ENCODE peak calls at places on chromosomes 1 and 21, in four cellular contexts. B, L, Y and R are unnamed samples.

GRCh38 chr1:22689505-22689904 is 21.1 kb upstream of the EPHB2 start:
- DNase-seq in L (no peak), Y (peak), B (no peak), R (no peak)

GRCh38 chr1:9112961-9113880 is 15.7 kb downstream of the GPR157 start:
- DNase-seq in Y (peak), L (no peak), B (no peak), R (no peak)

GRCh38 chr1:76862447-76862846 is 4.8 kb upstream of the ST6GALNAC5 start:
- DNase-seq in Y (peak), L (no peak), B (no peak), R (no peak)

GRCh38 chr21:27171704-27172103 is 204.8 kb upstream of the ADAMTS5 start:
- DNase-seq in B (no peak), L (no peak), Y (no peak), R (no peak)

GRCh38 chr1:166026143-166026542 is 140.7 kb downstream of the FAM78B start:
- DNase-seq in L (no peak), Y (no peak), B (no peak), R (no peak)

GRCh38 chr1:222334026-222334680 is 213.8 kb downstream of the HHIPL2 start:
- DNase-seq in Y (no peak), B (no peak), L (no peak), R (no peak)

GRCh38 chr1:114093624-114094302 is 59.9 kb downstream of the SYT6 start:
- DNase-seq in B (no peak), Y (peak), L (no peak), R (no peak)

GRCh38 chr1:199512037-199512710 is 515.3 kb upstream of the NR5A2 start:
- DNase-seq in L (no peak), B (no peak), Y (no peak), R (no peak)

GRCh38 chr1:201450721-201451291 is 18.2 kb downstream of the PHLDA3 start:
- DNase-seq in Y (no peak), B (no peak), L (peak), R (no peak)

GRCh38 chr1:224503161-224504118 is 68.8 kb upstream of the WDR26 start:
- DNase-seq in L (peak), B (peak), Y (peak), R (peak)

GRCh38 chr21:44802396-44803153 is 955 bp upstream of the UBE2G2 start:
- DNase-seq in L (no peak), Y (peak), B (no peak), R (no peak)

GRCh38 chr1:205109269-205109668 is 12.5 kb downstream of the RBBP5 start:
- DNase-seq in Y (no peak), B (no peak), L (no peak), R (no peak)

GRCh38 chr1:189597083-189597482 is 880.6 kb downstream of the BRINP3 start:
- DNase-seq in B (no peak), L (no peak), Y (peak), R (no peak)

GRCh38 chr1:11741482-11741881 is 5.5 kb downstream of the AGTRAP start:
- DNase-seq in Y (no peak), L (no peak), B (no peak), R (no peak)

GRCh38 chr1:151377150-151377884 is 4.8 kb upstream of the SELENBP1 start:
- DNase-seq in Y (no peak), L (no peak), B (no peak), R (no peak)

GRCh38 chr1:54709547-54710292 is 5.9 kb upstream of the TTC4 start:
- DNase-seq in L (no peak), Y (no peak), B (no peak), R (no peak)

GRCh38 chr1:161069731-161070270 is at the start of gene ARHGAP30:
- DNase-seq in Y (no peak), L (peak), B (no peak), R (peak)

GRCh38 chr1:201559679-201560162 is 20.8 kb downstream of the NAV1 start:
- DNase-seq in L (peak), Y (peak), B (peak), R (peak)

GRCh38 chr1:22787636-22788035 is 77.0 kb downstream of the EPHB2 start:
- DNase-seq in Y (no peak), L (no peak), B (no peak), R (no peak)

GRCh38 chr21:35179990-35180557 is 131.0 kb upstream of the RUNX1 start:
- DNase-seq in B (no peak), L (no peak), Y (peak), R (no peak)

GRCh38 chr1:45026446-45026845 is 14.4 kb downstream of the UROD start:
- DNase-seq in B (no peak), Y (no peak), L (no peak), R (no peak)

GRCh38 chr1:74504125-74505065 is 8.0 kb downstream of the LRRC53 start:
- DNase-seq in B (no peak), Y (peak), L (no peak), R (no peak)

GRCh38 chr1:88237026-88237425 is 447.0 kb upstream of the PKN2 start:
- DNase-seq in L (no peak), Y (no peak), B (no peak), R (no peak)

GRCh38 chr1:101239095-101240040 is 2.5 kb downstream of the S1PR1 start:
- DNase-seq in B (no peak), L (no peak), Y (no peak), R (no peak)

GRCh38 chr1:209513226-209513625 is 70.3 kb upstream of the CAMK1G start:
- DNase-seq in L (no peak), Y (peak), B (no peak), R (no peak)

GRCh38 chr1:42358791-42359190 is 21.8 kb upstream of the RIMKLA start:
- DNase-seq in Y (no peak), B (no peak), L (no peak), R (no peak)

GRCh38 chr1:21586926-21587601 is 77.8 kb downstream of the ALPL start:
- DNase-seq in B (peak), L (peak), Y (peak), R (no peak)

GRCh38 chr1:236615399-236616148 is 11.3 kb upstream of the HEATR1 start:
- DNase-seq in B (no peak), Y (no peak), L (no peak), R (no peak)

GRCh38 chr1:41314781-41315481 is 46.3 kb upstream of the FOXO6 start:
- DNase-seq in L (no peak), Y (peak), B (no peak), R (no peak)

GRCh38 chr1:230208619-230209261 is 141.7 kb downstream of the GALNT2 start:
- DNase-seq in L (peak), Y (no peak), B (no peak), R (no peak)
- TF ChIP-seq CTCF in L (no peak), Y (no peak), B (no peak), R (no peak)

GRCh38 chr1:31679091-31679490 is 24.7 kb downstream of the COL16A1 start:
- DNase-seq in Y (no peak), B (no peak), L (no peak), R (no peak)
- TF ChIP-seq CTCF in Y (no peak), B (no peak), L (no peak), R (no peak)

DNA sequence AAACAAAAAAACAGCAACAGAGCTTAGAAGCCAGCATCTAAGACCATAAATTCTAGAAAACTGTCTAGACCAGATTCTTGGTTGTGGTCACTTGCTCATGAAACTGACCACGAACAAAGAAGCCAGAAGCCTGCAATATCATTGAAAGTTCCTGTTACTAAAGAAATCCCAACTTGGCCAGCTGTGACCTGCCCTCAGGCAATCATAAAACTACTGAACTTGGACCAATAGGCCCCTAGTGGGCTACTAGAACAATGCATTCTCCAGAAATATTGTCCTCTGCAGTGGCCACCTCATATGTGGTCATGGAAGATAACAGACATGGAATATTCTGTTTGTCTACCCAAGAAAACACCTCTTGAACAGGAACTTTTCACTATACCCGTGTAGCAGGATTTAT is 87.7 kb downstream of the SPATA17 start:
- DNase-seq in B (no peak), L (no peak), Y (no peak), R (no peak)
- TF ChIP-seq CTCF in B (no peak), L (no peak), Y (no peak), R (no peak)

GRCh38 chr1:32741067-32741416 is 38.5 kb upstream of the SYNC start:
- DNase-seq in Y (no peak), L (no peak), B (no peak), R (no peak)

GRCh38 chr1:32742956-32743355 is 40.4 kb upstream of the SYNC start:
- DNase-seq in L (no peak), B (no peak), Y (no peak), R (no peak)

GRCh38 chr1:32743380-32744062 is 41.0 kb upstream of the SYNC start:
- DNase-seq in Y (no peak), L (no peak), B (no peak), R (no peak)

GRCh38 chr1:32742132-32742947 is 39.8 kb upstream of the SYNC start:
- DNase-seq in B (no peak), Y (no peak), L (no peak), R (no peak)

DNA sequence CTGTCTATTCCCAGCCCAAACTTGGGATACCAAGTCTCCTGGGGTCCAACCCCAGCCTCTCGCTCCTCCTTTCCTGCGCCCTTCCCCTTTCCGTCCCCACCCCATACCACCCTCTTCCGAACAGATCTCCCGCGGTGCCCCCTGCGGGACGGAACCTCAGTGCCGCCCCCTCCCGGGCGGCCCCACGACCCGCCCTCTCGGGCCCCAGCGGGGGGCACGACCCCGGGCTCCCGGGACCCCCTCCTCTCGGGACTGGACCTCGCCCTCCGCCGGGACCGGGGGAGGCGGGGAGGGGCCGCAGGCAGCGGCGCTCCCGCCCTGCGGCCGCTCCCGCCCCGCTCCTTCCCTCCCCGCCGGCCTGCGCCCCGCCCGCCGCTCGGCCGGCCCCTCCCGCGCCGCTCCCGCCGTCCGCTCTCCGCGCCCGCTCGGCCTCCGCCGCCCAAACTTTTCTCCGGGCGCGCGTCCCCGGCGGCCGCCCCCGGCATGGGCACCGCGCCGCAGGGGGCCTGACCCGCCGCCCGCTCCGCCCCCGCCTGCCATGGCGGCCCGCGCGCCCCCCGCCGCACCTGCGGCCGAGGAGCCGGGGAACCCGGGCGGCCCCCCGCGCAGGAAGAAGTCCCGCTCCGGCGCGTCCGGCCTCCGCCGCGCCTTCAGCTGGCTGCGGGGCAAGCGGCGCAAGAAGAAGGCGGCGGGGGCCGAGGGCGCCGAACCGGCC is 39.0 kb upstream of the SYNC start:
- DNase-seq in Y (no peak), L (no peak), B (no peak), R (no peak)
- TF ChIP-seq CTCF in Y (no peak), L (peak), B (no peak), R (no peak)

DNA sequence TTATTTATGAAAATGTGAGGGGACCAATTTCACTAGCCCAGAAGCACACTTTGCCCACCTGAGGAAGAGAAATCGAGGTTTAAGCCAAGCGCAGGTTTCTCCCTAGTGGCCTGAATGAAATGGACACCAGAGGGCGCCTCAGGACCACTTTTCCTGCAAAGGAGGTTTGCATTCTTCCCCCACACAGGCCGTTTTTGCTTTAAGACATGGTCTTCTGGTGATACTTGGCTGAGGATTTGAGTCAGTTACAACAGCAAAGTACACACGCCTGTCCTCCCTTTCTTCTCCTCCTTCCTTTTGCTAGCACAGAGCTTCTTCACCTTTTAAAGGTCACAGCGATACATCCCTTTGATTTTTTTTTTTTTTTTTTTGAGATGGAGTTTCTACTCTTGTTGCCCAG is 5.4 kb downstream of the PLA2G2E start:
- DNase-seq in Y (peak), B (peak), L (peak), R (peak)
- TF ChIP-seq CTCF in Y (peak), B (no peak), L (peak), R (peak)

GRCh38 chr1:66927528-66927927 is 2.7 kb downstream of the MIER1 start:
- DNase-seq in Y (no peak), L (no peak), B (no peak), R (no peak)

GRCh38 chr1:66925944-66926343 is 1.2 kb downstream of the MIER1 start:
- DNase-seq in Y (no peak), L (no peak), B (no peak), R (no peak)

GRCh38 chr1:66929289-66929688 is 4.5 kb downstream of the MIER1 start:
- DNase-seq in B (no peak), Y (no peak), L (no peak), R (no peak)

GRCh38 chr1:66925558-66925910 is 744 bp downstream of the MIER1 start:
- DNase-seq in B (no peak), L (no peak), Y (no peak), R (no peak)

DNA sequence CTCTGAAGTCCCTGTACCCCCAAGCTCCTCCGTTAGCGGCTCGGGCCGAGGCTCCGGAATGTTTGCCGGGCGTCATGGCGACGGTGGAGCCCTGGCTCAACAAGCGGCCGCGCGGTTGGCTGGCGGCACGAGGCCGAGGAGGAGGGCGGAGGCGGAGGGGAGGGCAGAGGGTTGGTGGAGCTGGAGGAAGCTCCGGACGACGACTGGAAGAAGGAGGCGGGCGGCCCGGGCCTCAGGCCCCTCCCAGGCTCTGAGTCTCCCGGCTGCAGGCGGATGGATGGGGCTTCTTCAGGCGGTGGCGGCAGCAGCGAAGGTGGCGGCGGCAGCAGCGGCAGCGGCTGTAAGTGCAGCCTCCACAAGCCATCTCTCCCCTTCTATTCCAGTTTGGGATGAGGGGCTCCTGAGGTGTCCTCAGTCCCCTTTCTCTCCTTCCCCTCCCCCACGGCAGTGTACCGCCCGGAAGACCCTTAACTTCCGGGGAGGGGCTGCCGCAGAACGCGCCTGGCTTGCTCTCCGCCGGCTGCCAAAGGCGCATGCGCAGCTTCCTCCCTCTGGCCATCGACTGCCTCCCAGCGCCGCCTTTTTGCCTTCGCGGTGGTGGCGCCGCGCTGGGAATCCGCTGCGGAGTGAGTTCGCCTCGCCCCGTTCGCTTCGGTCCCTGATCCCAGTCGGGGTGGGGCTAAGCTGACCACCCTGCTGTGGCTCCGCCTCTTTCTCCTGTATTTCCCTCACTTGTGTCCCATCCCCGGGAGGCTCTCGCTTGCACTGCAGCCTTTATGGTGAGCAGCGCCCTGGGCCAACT is at the start of the genes DNAI4 and MIER1:
- DNase-seq in Y (peak), L (peak), B (peak), R (peak)
- TF ChIP-seq CTCF in Y (peak), L (peak), B (no peak), R (peak)

DNA sequence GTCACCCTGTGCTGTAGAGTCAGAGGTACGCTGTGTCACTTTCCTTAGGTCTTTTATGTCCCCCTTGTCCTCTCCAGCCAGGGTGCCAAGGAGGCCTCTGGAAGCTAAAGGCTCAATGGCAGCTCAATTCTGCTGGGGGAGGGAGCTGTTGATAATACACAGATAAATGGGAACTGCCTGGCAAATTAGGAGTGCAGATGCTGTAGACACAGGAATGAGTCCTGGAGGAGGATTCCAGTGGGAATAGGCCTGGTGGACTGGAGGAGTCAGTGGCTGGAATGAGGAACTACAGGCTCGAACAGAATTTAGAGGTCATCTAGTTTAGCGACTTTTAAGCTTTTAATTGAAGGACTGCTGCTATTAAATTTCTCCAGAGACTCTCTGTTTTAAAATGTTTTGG is 9.2 kb upstream of the IL19 start:
- DNase-seq in Y (no peak), B (no peak), L (no peak), R (no peak)
- TF ChIP-seq CTCF in Y (peak), B (no peak), L (no peak), R (no peak)

GRCh38 chr1:13451399-13451965 is 41.2 kb downstream of the PRAMEF20 start:
- DNase-seq in L (no peak), Y (no peak), B (no peak), R (no peak)
- TF ChIP-seq CTCF in L (no peak), Y (no peak), B (no peak), R (no peak)